ENCODE peak calls at places on chromosomes 6 and 20, in five cellular contexts. K is IMR-90, L is stomach, J is HCT116, P is GM12865. N is an unnamed sample.

GRCh38 chr6:131923356-131923755 is 27.8 kb downstream of the CCN2 start:
- DNase-seq in K (peak; percentile 57), L (peak; percentile 67), J (peak; percentile 83), P (peak; percentile 74), N (peak; percentile 56)

GRCh38 chr6:7145269-7146078 is 37.7 kb downstream of the RREB1 start:
- DNase-seq in K (no peak), L (peak; percentile 56), J (no peak), P (no peak), N (no peak)

GRCh38 chr20:57335392-57335791 is 5.8 kb downstream of the SPO11 start:
- DNase-seq in K (no peak), L (no peak), J (no peak), P (no peak), N (peak; percentile 16)

GRCh38 chr6:84340422-84340821 is 113.0 kb upstream of the CEP162 start:
- DNase-seq in K (no peak), L (no peak), J (no peak), P (no peak), N (no peak)

GRCh38 chr6:52994789-52995078 is 350 bp downstream of the GSTA4 start:
- DNase-seq in K (peak; percentile 8), L (peak; percentile 33), J (no peak), P (peak; percentile 16), N (no peak)

GRCh38 chr6:106913676-106914280 is 60.8 kb downstream of the CD24 start:
- DNase-seq in K (no peak), L (no peak), J (no peak), P (peak; percentile 79), N (no peak)

GRCh38 chr6:49225471-49225870 is 237.6 kb downstream of the MMUT start:
- DNase-seq in K (no peak), L (no peak), J (no peak), P (no peak), N (no peak)

GRCh38 chr6:101539510-101540245 is 146.2 kb downstream of the GRIK2 start:
- DNase-seq in K (peak; percentile 82), L (no peak), J (no peak), P (no peak), N (peak; percentile 56)

GRCh38 chr20:11553603-11554002 is 364.1 kb upstream of the BTBD3 start:
- DNase-seq in K (peak; percentile 18), L (no peak), J (no peak), P (no peak), N (peak; percentile 4)

GRCh38 chr20:59253779-59254319 is 46.6 kb upstream of the EDN3 start:
- DNase-seq in K (no peak), L (no peak), J (no peak), P (no peak), N (no peak)

GRCh38 chr6:170097505-170098427 is 193.1 kb downstream of the DLL1 start:
- DNase-seq in K (no peak), L (peak; percentile 18), J (no peak), P (no peak), N (no peak)

GRCh38 chr6:44219053-44219814 is 2.5 kb downstream of the MYMX start:
- DNase-seq in K (peak; percentile 55), L (peak; percentile 88), J (no peak), P (peak; percentile 86), N (peak; percentile 56)

GRCh38 chr6:45854343-45854742 is 161.3 kb downstream of the CLIC5 start:
- DNase-seq in K (no peak), L (no peak), J (no peak), P (no peak), N (no peak)

GRCh38 chr20:52539891-52540290 is 348.3 kb upstream of the ZFP64 start:
- DNase-seq in K (no peak), L (no peak), J (no peak), P (no peak), N (no peak)

GRCh38 chr6:1702580-1703051 is 92.9 kb downstream of the FOXC1 start:
- DNase-seq in K (no peak), L (no peak), J (no peak), P (no peak), N (no peak)

GRCh38 chr6:7108196-7108963 is 619 bp downstream of the RREB1 start:
- DNase-seq in K (peak; percentile 49), L (peak; percentile 61), J (no peak), P (peak; percentile 37), N (peak; percentile 50)

GRCh38 chr20:36792422-36792821 is 18.9 kb upstream of the DSN1 start:
- DNase-seq in K (peak; percentile 72), L (peak; percentile 53), J (peak; percentile 57), P (peak; percentile 70), N (peak; percentile 66)

GRCh38 chr20:41213150-41213820 is 75.9 kb downstream of the PLCG1 start:
- DNase-seq in K (peak; percentile 48), L (no peak), J (no peak), P (no peak), N (peak; percentile 46)

DNA sequence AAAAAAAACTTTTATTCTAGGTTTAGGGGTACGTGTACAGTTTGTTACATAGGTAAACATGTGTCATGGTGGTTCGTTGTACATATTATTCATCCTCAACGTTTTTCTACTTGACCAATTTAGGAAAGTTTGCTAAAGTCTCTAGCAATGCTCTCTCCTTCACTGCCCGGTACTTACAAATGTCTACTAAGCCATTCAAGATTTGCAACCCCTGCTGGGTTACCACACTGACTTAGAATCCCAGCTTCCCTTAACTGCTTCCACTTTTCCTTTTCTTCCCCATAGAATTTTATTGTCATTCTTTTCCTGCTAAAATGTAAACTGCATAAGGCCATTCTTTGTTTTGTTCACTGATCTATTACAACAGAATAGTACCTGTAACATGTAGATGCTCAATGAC is 97.4 kb downstream of the SMPDL3A start:
- DNase-seq in K (no peak), L (no peak), J (no peak), P (no peak), N (no peak)
- TF ChIP-seq CTCF in K (no peak), L (no peak), J (no peak), P (no peak), N (no peak)

DNA sequence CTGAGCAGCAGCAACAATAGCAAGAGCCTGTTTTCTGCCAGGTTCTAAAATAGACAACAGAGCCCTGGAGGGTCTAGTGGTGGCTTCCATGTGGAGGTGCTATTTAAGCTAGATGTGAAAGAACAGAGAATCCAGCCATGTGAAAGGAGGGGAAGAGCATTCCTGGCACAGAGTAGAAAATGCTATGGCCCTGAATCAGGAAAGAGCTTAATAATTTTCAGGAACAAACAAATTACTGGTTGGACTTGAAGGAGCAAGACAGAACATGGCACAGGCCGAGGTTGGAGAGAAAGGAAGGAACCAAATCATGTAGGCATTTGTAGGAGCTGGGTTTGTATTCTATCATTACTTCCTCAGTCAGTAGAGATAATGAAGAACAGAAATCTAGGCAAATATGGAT is 98.3 kb downstream of the AIG1 start:
- DNase-seq in K (no peak), L (no peak), J (no peak), P (no peak), N (no peak)
- H3K4me3 ChIP-seq in K (no peak overlapping the region), L (no peak overlapping the region), J (no peak overlapping the region), P (no peak overlapping the region), N (no peak overlapping the region)

DNA sequence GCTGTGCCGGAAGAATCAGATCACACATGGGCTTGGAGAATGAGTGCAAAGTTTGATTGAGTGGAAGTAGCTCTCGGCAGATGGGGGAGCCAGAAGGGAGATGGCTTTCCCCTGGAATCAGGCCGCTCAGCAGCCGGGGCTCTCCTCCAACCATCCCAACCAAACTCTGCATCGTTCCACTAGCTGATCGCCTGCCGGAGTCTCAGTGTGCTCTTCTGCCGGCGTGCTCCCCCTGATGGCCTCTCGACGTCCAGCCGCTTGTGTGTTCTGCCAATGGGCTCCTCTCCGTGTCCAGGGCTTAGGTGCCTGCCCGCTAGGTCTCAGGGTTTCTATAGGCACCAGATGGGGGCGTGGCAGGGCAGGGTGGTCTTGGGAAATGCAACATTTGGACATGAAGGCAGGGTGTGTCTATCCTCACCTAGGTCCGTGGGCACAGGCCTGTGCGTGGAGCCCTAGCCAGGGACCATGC is 4.9 kb upstream of the BIRC7 start:
- DNase-seq in K (peak; percentile 60), L (peak; percentile 57), J (no peak), P (peak; percentile 21), N (peak; percentile 54)
- TF ChIP-seq CTCF in K (peak; percentile 57), L (peak; percentile 26), J (no peak), P (peak; percentile 31), N (peak; percentile 80)

GRCh38 chr6:17867880-17868279 is 119.6 kb downstream of the KIF13A start:
- DNase-seq in K (peak; percentile 81), L (no peak), J (no peak), P (no peak), N (peak; percentile 67)

GRCh38 chr6:17866876-17867444 is 120.5 kb downstream of the KIF13A start:
- DNase-seq in K (no peak), L (no peak), J (no peak), P (no peak), N (no peak)

GRCh38 chr6:17863971-17864754 is 123.3 kb downstream of the KIF13A start:
- DNase-seq in K (peak; percentile 82), L (no peak), J (peak; percentile 57), P (no peak), N (peak; percentile 71)

GRCh38 chr6:17865243-17865642 is 122.2 kb downstream of the KIF13A start:
- DNase-seq in K (peak; percentile 39), L (no peak), J (peak; percentile 58), P (no peak), N (no peak)

GRCh38 chr6:17865798-17866725 is 121.4 kb downstream of the KIF13A start:
- DNase-seq in K (peak; percentile 95), L (peak; percentile 39), J (peak; percentile 98), P (no peak), N (peak; percentile 95)
- H3K4me3 ChIP-seq in K (no peak overlapping the region), L (no peak overlapping the region), J (no peak overlapping the region), P (no peak overlapping the region), N (no peak overlapping the region)

DNA sequence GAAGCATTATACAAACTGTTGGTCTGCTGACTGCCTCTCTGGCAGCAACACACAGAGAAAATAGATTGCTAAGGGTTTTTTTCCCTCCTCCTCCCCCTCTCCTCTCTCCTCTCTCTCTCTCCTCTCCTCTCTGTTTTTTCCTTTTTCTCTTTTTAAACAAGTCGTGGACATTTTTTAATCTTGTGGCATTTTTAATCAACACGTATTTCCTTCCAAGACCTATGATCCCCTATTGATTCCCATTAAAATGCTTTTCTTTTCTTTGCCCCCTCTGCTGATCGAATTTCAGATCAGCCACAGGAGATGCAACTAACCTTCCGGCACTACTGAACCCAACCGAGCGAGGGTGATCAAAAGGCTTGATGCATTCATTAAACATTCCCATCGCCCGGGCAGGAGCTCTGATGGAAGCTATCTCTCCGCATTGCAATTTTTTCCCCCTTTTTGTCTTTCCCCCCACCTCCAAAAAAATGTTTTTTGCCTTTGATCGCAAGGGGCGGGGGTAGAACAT is 90.7 kb upstream of the ARID1B start:
- DNase-seq in K (peak; percentile 59), L (peak; percentile 37), J (no peak), P (peak; percentile 41), N (peak; percentile 77)
- TF ChIP-seq CTCF in K (peak; percentile 36), L (peak; percentile 56), J (peak; percentile 21), P (peak; percentile 6), N (peak; percentile 35)

GRCh38 chr6:139584599-139584998 is 210.2 kb upstream of the CITED2 start:
- DNase-seq in K (no peak), L (no peak), J (no peak), P (no peak), N (no peak)

GRCh38 chr6:139580592-139581484 is 206.4 kb upstream of the CITED2 start:
- DNase-seq in K (no peak), L (no peak), J (no peak), P (peak; percentile 66), N (no peak)

GRCh38 chr6:139583420-139583819 is 209.0 kb upstream of the CITED2 start:
- DNase-seq in K (peak; percentile 51), L (no peak), J (no peak), P (no peak), N (peak; percentile 20)

GRCh38 chr6:139582956-139583355 is 208.5 kb upstream of the CITED2 start:
- DNase-seq in K (peak; percentile 48), L (no peak), J (no peak), P (no peak), N (no peak)

GRCh38 chr6:139581485-139581865 is 207.0 kb upstream of the CITED2 start:
- DNase-seq in K (no peak), L (no peak), J (no peak), P (no peak), N (no peak)
- H3K4me3 ChIP-seq in K (no peak overlapping the region), L (no peak overlapping the region), J (no peak overlapping the region), P (no peak overlapping the region), N (no peak overlapping the region)

N was measured in astrocyte of the spinal cord.